ENCODE peak calls at places on chromosomes 3 and 15, in nine cellular contexts. One of them, this sample, is unnamed.

GRCh38 chr3:63934041-63934440 is 21.9 kb upstream of the SCAANT1 start:
- DNase-seq in astrocyte of the cerebellum: no peak
- DNase-seq in brain microvascular endothelial cell: no peak
- DNase-seq in NAMALWA: no peak
- DNase-seq in upper lobe of right lung: no peak
- DNase-seq in RPMI8226: no peak
- DNase-seq in effector CD4-positive, alpha-beta T cell: no peak
- DNase-seq in kidney tubule cell: no peak
- DNase-seq in stimulated activated CD4-positive, alpha-beta T cell treated with anti-CD3 and anti-CD28 coated beads, Interleukin-2, amount 100 ng/mL, for 48 hours: no peak
- DNase-seq in this sample: no peak

GRCh38 chr3:15268033-15268631 is 62.1 kb downstream of the CAPN7 start:
- DNase-seq in astrocyte of the cerebellum: peak
- DNase-seq in brain microvascular endothelial cell: peak
- DNase-seq in NAMALWA: peak
- DNase-seq in upper lobe of right lung: peak
- DNase-seq in RPMI8226: peak
- DNase-seq in effector CD4-positive, alpha-beta T cell: peak
- DNase-seq in kidney tubule cell: peak
- DNase-seq in stimulated activated CD4-positive, alpha-beta T cell treated with anti-CD3 and anti-CD28 coated beads, Interleukin-2, amount 100 ng/mL, for 48 hours: peak
- DNase-seq in this sample: peak

GRCh38 chr15:69976366-69976994 is 121.2 kb downstream of the TLE3 start:
- DNase-seq in astrocyte of the cerebellum: peak
- DNase-seq in brain microvascular endothelial cell: peak
- DNase-seq in NAMALWA: peak
- DNase-seq in upper lobe of right lung: no peak
- DNase-seq in RPMI8226: peak
- DNase-seq in effector CD4-positive, alpha-beta T cell: peak
- DNase-seq in kidney tubule cell: peak
- DNase-seq in stimulated activated CD4-positive, alpha-beta T cell treated with anti-CD3 and anti-CD28 coated beads, Interleukin-2, amount 100 ng/mL, for 48 hours: peak
- DNase-seq in this sample: peak

GRCh38 chr15:45910671-45911070 is 275.8 kb downstream of the SQOR start:
- DNase-seq in astrocyte of the cerebellum: no peak
- DNase-seq in brain microvascular endothelial cell: no peak
- DNase-seq in NAMALWA: no peak
- DNase-seq in upper lobe of right lung: no peak
- DNase-seq in RPMI8226: no peak
- DNase-seq in effector CD4-positive, alpha-beta T cell: no peak
- DNase-seq in kidney tubule cell: no peak
- DNase-seq in stimulated activated CD4-positive, alpha-beta T cell treated with anti-CD3 and anti-CD28 coated beads, Interleukin-2, amount 100 ng/mL, for 48 hours: no peak
- DNase-seq in this sample: no peak

GRCh38 chr3:39413691-39414420 is 7.3 kb downstream of the RPSA start:
- DNase-seq in astrocyte of the cerebellum: no peak
- DNase-seq in brain microvascular endothelial cell: no peak
- DNase-seq in NAMALWA: peak
- DNase-seq in upper lobe of right lung: no peak
- DNase-seq in RPMI8226: no peak
- DNase-seq in effector CD4-positive, alpha-beta T cell: no peak
- DNase-seq in kidney tubule cell: no peak
- DNase-seq in stimulated activated CD4-positive, alpha-beta T cell treated with anti-CD3 and anti-CD28 coated beads, Interleukin-2, amount 100 ng/mL, for 48 hours: no peak
- DNase-seq in this sample: no peak

GRCh38 chr15:66761723-66762595 is 59.9 kb downstream of the SMAD6 start:
- DNase-seq in astrocyte of the cerebellum: no peak
- DNase-seq in brain microvascular endothelial cell: no peak
- DNase-seq in NAMALWA: no peak
- DNase-seq in upper lobe of right lung: no peak
- DNase-seq in RPMI8226: no peak
- DNase-seq in effector CD4-positive, alpha-beta T cell: no peak
- DNase-seq in kidney tubule cell: peak
- DNase-seq in stimulated activated CD4-positive, alpha-beta T cell treated with anti-CD3 and anti-CD28 coated beads, Interleukin-2, amount 100 ng/mL, for 48 hours: no peak
- DNase-seq in this sample: no peak

GRCh38 chr3:152331018-152331541 is 62.4 kb downstream of the MBNL1 start:
- DNase-seq in astrocyte of the cerebellum: peak
- DNase-seq in brain microvascular endothelial cell: peak
- DNase-seq in NAMALWA: no peak
- DNase-seq in upper lobe of right lung: no peak
- DNase-seq in RPMI8226: no peak
- DNase-seq in effector CD4-positive, alpha-beta T cell: no peak
- DNase-seq in kidney tubule cell: peak
- DNase-seq in stimulated activated CD4-positive, alpha-beta T cell treated with anti-CD3 and anti-CD28 coated beads, Interleukin-2, amount 100 ng/mL, for 48 hours: no peak
- DNase-seq in this sample: no peak

GRCh38 chr15:48298914-48299313 is 32.3 kb upstream of the DUT start:
- DNase-seq in astrocyte of the cerebellum: no peak
- DNase-seq in brain microvascular endothelial cell: no peak
- DNase-seq in NAMALWA: no peak
- DNase-seq in upper lobe of right lung: no peak
- DNase-seq in RPMI8226: no peak
- DNase-seq in effector CD4-positive, alpha-beta T cell: no peak
- DNase-seq in kidney tubule cell: no peak
- DNase-seq in stimulated activated CD4-positive, alpha-beta T cell treated with anti-CD3 and anti-CD28 coated beads, Interleukin-2, amount 100 ng/mL, for 48 hours: no peak
- DNase-seq in this sample: no peak

GRCh38 chr15:88529021-88529630 is 17.4 kb downstream of the DET1 start:
- DNase-seq in astrocyte of the cerebellum: no peak
- DNase-seq in brain microvascular endothelial cell: no peak
- DNase-seq in NAMALWA: no peak
- DNase-seq in upper lobe of right lung: no peak
- DNase-seq in RPMI8226: no peak
- DNase-seq in effector CD4-positive, alpha-beta T cell: no peak
- DNase-seq in kidney tubule cell: no peak
- DNase-seq in stimulated activated CD4-positive, alpha-beta T cell treated with anti-CD3 and anti-CD28 coated beads, Interleukin-2, amount 100 ng/mL, for 48 hours: no peak
- DNase-seq in this sample: no peak

GRCh38 chr3:99868438-99868723 is 50.7 kb downstream of the CMSS1 start:
- DNase-seq in astrocyte of the cerebellum: no peak
- DNase-seq in brain microvascular endothelial cell: no peak
- DNase-seq in NAMALWA: peak
- DNase-seq in upper lobe of right lung: no peak
- DNase-seq in RPMI8226: no peak
- DNase-seq in effector CD4-positive, alpha-beta T cell: peak
- DNase-seq in kidney tubule cell: peak
- DNase-seq in stimulated activated CD4-positive, alpha-beta T cell treated with anti-CD3 and anti-CD28 coated beads, Interleukin-2, amount 100 ng/mL, for 48 hours: no peak
- DNase-seq in this sample: no peak

GRCh38 chr3:11651900-11652299 is 8.2 kb upstream of the VGLL4 start:
- DNase-seq in astrocyte of the cerebellum: no peak
- DNase-seq in brain microvascular endothelial cell: no peak
- DNase-seq in NAMALWA: peak
- DNase-seq in upper lobe of right lung: no peak
- DNase-seq in RPMI8226: no peak
- DNase-seq in effector CD4-positive, alpha-beta T cell: no peak
- DNase-seq in kidney tubule cell: peak
- DNase-seq in stimulated activated CD4-positive, alpha-beta T cell treated with anti-CD3 and anti-CD28 coated beads, Interleukin-2, amount 100 ng/mL, for 48 hours: no peak
- DNase-seq in this sample: no peak

GRCh38 chr15:70262171-70262570 is 164.5 kb upstream of the TLE3 start:
- DNase-seq in astrocyte of the cerebellum: no peak
- DNase-seq in brain microvascular endothelial cell: no peak
- DNase-seq in NAMALWA: no peak
- DNase-seq in upper lobe of right lung: no peak
- DNase-seq in RPMI8226: peak
- DNase-seq in effector CD4-positive, alpha-beta T cell: no peak
- DNase-seq in kidney tubule cell: no peak
- DNase-seq in stimulated activated CD4-positive, alpha-beta T cell treated with anti-CD3 and anti-CD28 coated beads, Interleukin-2, amount 100 ng/mL, for 48 hours: no peak
- DNase-seq in this sample: no peak

GRCh38 chr3:46321461-46322104 is 32.3 kb upstream of the CCR2 start:
- DNase-seq in astrocyte of the cerebellum: no peak
- DNase-seq in brain microvascular endothelial cell: no peak
- DNase-seq in NAMALWA: peak
- DNase-seq in upper lobe of right lung: no peak
- DNase-seq in RPMI8226: peak
- DNase-seq in effector CD4-positive, alpha-beta T cell: no peak
- DNase-seq in kidney tubule cell: no peak
- DNase-seq in stimulated activated CD4-positive, alpha-beta T cell treated with anti-CD3 and anti-CD28 coated beads, Interleukin-2, amount 100 ng/mL, for 48 hours: no peak
- DNase-seq in this sample: no peak

GRCh38 chr3:71076361-71076997 is 507.0 kb downstream of the FOXP1 start:
- DNase-seq in astrocyte of the cerebellum: no peak
- DNase-seq in brain microvascular endothelial cell: no peak
- DNase-seq in NAMALWA: no peak
- DNase-seq in upper lobe of right lung: no peak
- DNase-seq in RPMI8226: no peak
- DNase-seq in effector CD4-positive, alpha-beta T cell: no peak
- DNase-seq in kidney tubule cell: peak
- DNase-seq in stimulated activated CD4-positive, alpha-beta T cell treated with anti-CD3 and anti-CD28 coated beads, Interleukin-2, amount 100 ng/mL, for 48 hours: no peak
- DNase-seq in this sample: no peak

GRCh38 chr15:76312540-76313174 is 1.4 kb upstream of the ETFA start:
- DNase-seq in astrocyte of the cerebellum: no peak
- DNase-seq in brain microvascular endothelial cell: no peak
- DNase-seq in NAMALWA: no peak
- DNase-seq in upper lobe of right lung: no peak
- DNase-seq in RPMI8226: no peak
- DNase-seq in effector CD4-positive, alpha-beta T cell: no peak
- DNase-seq in kidney tubule cell: peak
- DNase-seq in stimulated activated CD4-positive, alpha-beta T cell treated with anti-CD3 and anti-CD28 coated beads, Interleukin-2, amount 100 ng/mL, for 48 hours: no peak
- DNase-seq in this sample: no peak

This sample was measured in stimulated activated naive CD8-positive, alpha-beta T cell treated with anti-CD3 and anti-CD28 coated beads, Interleukin-15, Interleukin-2, amounts not matched to agents 100 U/mL and 50 U/mL, for 24 hours.